ENCODE peak calls at places on chromosome 15, in six cellular contexts. K is neural crest cell, Z is fibroblast of lung, H is Peyer's patch, A is WTC11, U is adrenal gland. Y is an unnamed sample.

GRCh38 chr15:100536733-100537132 is 8.0 kb upstream of the CERS3 start:
- DNase-seq in K (no peak), Z (no peak), H (no peak), A (no peak), U (no peak), Y (no peak)

GRCh38 chr15:67744331-67745058 is 80.8 kb upstream of the SKOR1 start:
- DNase-seq in K (no peak), Z (peak; percentile 39), H (no peak), A (no peak), U (no peak), Y (no peak)

GRCh38 chr15:42215854-42216829 is 8.0 kb upstream of the VPS39 start:
- DNase-seq in K (no peak), Z (no peak), H (no peak), A (no peak), U (no peak), Y (peak; percentile 4)

GRCh38 chr15:53588773-53589172 is 170.7 kb downstream of the WDR72 start:
- DNase-seq in K (no peak), Z (peak; percentile 83), H (no peak), A (no peak), U (no peak), Y (peak; percentile 14)

GRCh38 chr15:57334257-57334656 is 42.0 kb upstream of the CGNL1 start:
- DNase-seq in K (no peak), Z (peak; percentile 55), H (no peak), A (no peak), U (no peak), Y (peak; percentile 38)

GRCh38 chr15:85329561-85330421 is 50.6 kb upstream of the AKAP13 start:
- DNase-seq in K (no peak), Z (peak; percentile 51), H (peak; percentile 72), A (no peak), U (peak; percentile 67), Y (no peak)

GRCh38 chr15:35630570-35630969 is 84.6 kb upstream of the DPH6 start:
- DNase-seq in K (no peak), Z (peak; percentile 23), H (no peak), A (no peak), U (no peak), Y (peak; percentile 84)

GRCh38 chr15:39239562-39239961 is 341.3 kb upstream of the THBS1 start:
- DNase-seq in K (no peak), Z (peak; percentile 90), H (no peak), A (no peak), U (no peak), Y (no peak)

GRCh38 chr15:68749365-68750141 is 71.1 kb downstream of the ANP32A start:
- DNase-seq in K (no peak), Z (no peak), H (no peak), A (no peak), U (peak; percentile 20), Y (no peak)

GRCh38 chr15:69782809-69783208 is 314.9 kb downstream of the TLE3 start:
- DNase-seq in K (no peak), Z (no peak), H (no peak), A (no peak), U (no peak), Y (no peak)

GRCh38 chr15:47184405-47185221 is 532.7 kb upstream of the SEMA6D start:
- DNase-seq in K (peak; percentile 32), Z (peak; percentile 27), H (no peak), A (peak; percentile 27), U (no peak), Y (no peak)

GRCh38 chr15:92907229-92907628 is 7.1 kb downstream of the CHD2 start:
- DNase-seq in K (no peak), Z (peak; percentile 58), H (no peak), A (no peak), U (no peak), Y (peak; percentile 24)

GRCh38 chr15:92112180-92112579 is 258.7 kb downstream of the SLCO3A1 start:
- DNase-seq in K (no peak), Z (peak; percentile 50), H (no peak), A (no peak), U (no peak), Y (no peak)

GRCh38 chr15:70146771-70147170 is 49.1 kb upstream of the TLE3 start:
- DNase-seq in K (no peak), Z (no peak), H (no peak), A (no peak), U (no peak), Y (no peak)

GRCh38 chr15:44034933-44035624 is 160.0 kb downstream of the FRMD5 start:
- DNase-seq in K (no peak), Z (peak; percentile 89), H (no peak), A (no peak), U (no peak), Y (peak; percentile 44)

GRCh38 chr15:68503791-68504720 is 72.1 kb upstream of the ITGA11 start:
- DNase-seq in K (no peak), Z (peak; percentile 78), H (no peak), A (no peak), U (peak; percentile 40), Y (no peak)

GRCh38 chr15:57218826-57219576 is 157.3 kb upstream of the CGNL1 start:
- DNase-seq in K (peak; percentile 17), Z (peak; percentile 98), H (no peak), A (no peak), U (no peak), Y (peak; percentile 17)

GRCh38 chr15:36550650-36551049 is 28.8 kb upstream of the CDIN1 start:
- DNase-seq in K (no peak), Z (no peak), H (no peak), A (no peak), U (no peak), Y (no peak)

GRCh38 chr15:69265347-69265955 is 33.3 kb upstream of the PAQR5 start:
- DNase-seq in K (no peak), Z (peak; percentile 25), H (no peak), A (no peak), U (no peak), Y (peak; percentile 63)

GRCh38 chr15:59885832-59886231 is 118.3 kb upstream of the FOXB1 start:
- DNase-seq in K (peak; percentile 2), Z (peak; percentile 55), H (no peak), A (no peak), U (no peak), Y (peak; percentile 77)

GRCh38 chr15:76340198-76340801 is 3.7 kb downstream of the ISL2 start:
- DNase-seq in K (peak; percentile 49), Z (peak; percentile 25), H (no peak), A (peak; percentile 33), U (no peak), Y (no peak)

GRCh38 chr15:28243901-28244300 is 78.1 kb downstream of the HERC2 start:
- DNase-seq in K (no peak), Z (no peak), H (no peak), A (no peak), U (no peak), Y (no peak)

GRCh38 chr15:42156266-42156922 is at the start of gene PLA2G4F:
- DNase-seq in K (no peak), Z (no peak), H (no peak), A (no peak), U (no peak), Y (peak; percentile 32)

GRCh38 chr15:70039917-70040316 is 57.8 kb downstream of the TLE3 start:
- DNase-seq in K (no peak), Z (no peak), H (no peak), A (no peak), U (no peak), Y (peak; percentile 20)

GRCh38 chr15:40054746-40055575 is 16.0 kb upstream of the SRP14 start:
- DNase-seq in K (no peak), Z (peak; percentile 67), H (peak; percentile 83), A (no peak), U (peak; percentile 66), Y (no peak)

GRCh38 chr15:101111570-101112262 is 140.1 kb downstream of the CHSY1 start:
- DNase-seq in K (no peak), Z (no peak), H (no peak), A (no peak), U (no peak), Y (no peak)

GRCh38 chr15:83339396-83339795 is 54.9 kb upstream of the BNC1 start:
- DNase-seq in K (no peak), Z (no peak), H (no peak), A (no peak), U (no peak), Y (no peak)

DNA sequence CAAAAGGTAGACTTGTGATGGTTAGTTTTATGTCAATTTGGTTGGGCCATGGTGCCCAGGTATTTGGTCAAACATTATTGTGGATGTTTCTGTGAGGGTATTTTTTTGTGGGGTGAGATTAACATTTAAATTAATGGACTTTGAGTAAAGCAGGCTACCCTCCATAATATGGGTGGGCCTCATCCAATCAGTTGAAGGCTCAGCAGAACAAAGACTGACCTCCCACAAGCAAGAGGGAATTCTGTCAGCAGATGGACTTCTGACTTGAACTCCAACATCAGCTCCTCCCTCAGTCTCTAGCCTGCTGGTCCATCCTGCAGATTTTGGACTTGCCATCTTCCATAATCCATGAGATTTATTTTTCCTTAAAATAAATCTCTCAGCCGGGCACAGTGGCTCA is 55.6 kb upstream of the BNC1 start:
- DNase-seq in K (no peak), Z (no peak), H (no peak), A (no peak), U (no peak), Y (no peak)
- TF ChIP-seq CTCF in K (no peak), Z (no peak), H (no peak), A (no peak), U (no peak), Y (no peak)

GRCh38 chr15:99511865-99512632 is 53.7 kb upstream of the MEF2A start:
- DNase-seq in K (no peak), Z (no peak), H (peak; percentile 76), A (no peak), U (peak; percentile 82), Y (no peak)
- TF ChIP-seq CTCF in K (no peak), Z (no peak), H (no peak), A (no peak), U (no peak), Y (no peak)

DNA sequence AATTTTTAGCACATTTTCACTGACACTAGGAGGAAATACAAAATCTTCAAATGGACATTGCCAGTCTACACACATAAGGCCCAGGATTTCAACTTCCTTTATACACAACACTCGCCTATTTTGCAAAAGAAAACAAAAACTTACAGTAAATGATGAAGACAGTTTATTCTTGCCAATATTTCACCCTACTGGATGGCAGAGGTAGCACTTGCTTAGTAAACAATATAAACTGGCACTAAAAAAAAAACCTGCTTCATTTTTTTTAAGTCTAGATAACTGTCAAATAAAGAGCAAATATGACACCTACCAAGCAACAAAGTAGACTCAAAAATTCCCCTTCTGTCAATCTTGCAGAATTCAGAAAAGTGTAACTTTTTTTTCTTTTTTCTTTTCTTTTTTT is 204.0 kb downstream of the VPS13C start:
- DNase-seq in K (no peak), Z (no peak), H (no peak), A (no peak), U (no peak), Y (no peak)
- TF ChIP-seq CTCF in K (peak; percentile 27), Z (no peak), H (no peak), A (no peak), U (no peak), Y (no peak)

GRCh38 chr15:74841761-74842385 is 1.1 kb downstream of the ULK3 start:
- DNase-seq in K (no peak), Z (no peak), H (no peak), A (no peak), U (no peak), Y (no peak)

GRCh38 chr15:74843445-74843828 is 481 bp upstream of the ULK3 start:
- DNase-seq in K (no peak), Z (no peak), H (no peak), A (no peak), U (no peak), Y (no peak)

GRCh38 chr15:74840851-74841760 is 1.9 kb downstream of the ULK3 start:
- DNase-seq in K (no peak), Z (no peak), H (no peak), A (no peak), U (no peak), Y (no peak)

GRCh38 chr15:74843891-74844299 is 939 bp upstream of the ULK3 start:
- DNase-seq in K (no peak), Z (no peak), H (no peak), A (no peak), U (no peak), Y (no peak)

GRCh38 chr15:74842581-74843444 is at the start of gene ULK3:
- DNase-seq in K (peak; percentile 91), Z (peak; percentile 79), H (peak; percentile 93), A (peak; percentile 87), U (peak; percentile 95), Y (peak; percentile 89)
- TF ChIP-seq CTCF in K (peak; percentile 77), Z (no peak), H (peak; percentile 90), A (peak; percentile 76), U (peak; percentile 94), Y (peak; percentile 76)

Y was measured in MCF 10A.